ENCODE peak calls at places on chromosomes 12 and 14, in six cellular contexts. Q, G, R, A, T and X are unnamed samples.

GRCh38 chr12:110141389-110141788 is 17.2 kb downstream of the IFT81 start:
- DNase-seq in Q (peak; percentile 90), G (no peak), R (no peak), A (no peak), T (peak; percentile 78), X (no peak)

GRCh38 chr14:101796479-101796878 is 35.0 kb downstream of the PPP2R5C start:
- DNase-seq in Q (no peak), G (no peak), R (no peak), A (no peak), T (no peak), X (no peak)

GRCh38 chr12:124758266-124759200 is 105.1 kb downstream of the SCARB1 start:
- DNase-seq in Q (no peak), G (no peak), R (no peak), A (no peak), T (no peak), X (no peak)

GRCh38 chr14:63006515-63006914 is 38.7 kb downstream of the KCNH5 start:
- DNase-seq in Q (no peak), G (no peak), R (no peak), A (no peak), T (no peak), X (no peak)

GRCh38 chr14:70816525-70816924 is 7.2 kb upstream of the MAP3K9 start:
- DNase-seq in Q (no peak), G (no peak), R (no peak), A (no peak), T (no peak), X (no peak)

GRCh38 chr12:113439606-113440030 is 17.4 kb downstream of the SDSL start:
- DNase-seq in Q (no peak), G (peak; percentile 72), R (peak; percentile 85), A (no peak), T (no peak), X (peak; percentile 78)

GRCh38 chr14:85583311-85583710 is 53.4 kb downstream of the FLRT2 start:
- DNase-seq in Q (no peak), G (no peak), R (no peak), A (no peak), T (no peak), X (no peak)

GRCh38 chr14:22976620-22977433 is 5.5 kb downstream of the AJUBA start:
- DNase-seq in Q (no peak), G (no peak), R (no peak), A (peak; percentile 82), T (no peak), X (no peak)

GRCh38 chr14:84025258-84026012 is 1504.5 kb upstream of the FLRT2 start:
- DNase-seq in Q (no peak), G (peak; percentile 20), R (peak; percentile 26), A (no peak), T (peak; percentile 74), X (no peak)

GRCh38 chr12:85509857-85510256 is 229.8 kb downstream of the ALX1 start:
- DNase-seq in Q (no peak), G (no peak), R (no peak), A (no peak), T (no peak), X (no peak)

GRCh38 chr12:88188180-88188579 is 46.1 kb downstream of the TMTC3 start:
- DNase-seq in Q (no peak), G (no peak), R (no peak), A (no peak), T (no peak), X (no peak)

GRCh38 chr14:95374262-95374997 is 54.7 kb upstream of the CLMN start:
- DNase-seq in Q (no peak), G (no peak), R (no peak), A (no peak), T (no peak), X (no peak)

GRCh38 chr12:64895541-64895940 is 71.1 kb downstream of the TBC1D30 start:
- DNase-seq in Q (no peak), G (no peak), R (no peak), A (no peak), T (no peak), X (no peak)

GRCh38 chr12:2027379-2027778 is 23.1 kb upstream of the DCP1B start:
- DNase-seq in Q (no peak), G (no peak), R (no peak), A (no peak), T (no peak), X (no peak)

GRCh38 chr12:1583421-1584078 is 10.8 kb downstream of the FBXL14 start:
- DNase-seq in Q (peak; percentile 53), G (peak; percentile 78), R (peak; percentile 70), A (peak; percentile 80), T (no peak), X (peak; percentile 97)

GRCh38 chr14:32703246-32703645 is 235.4 kb upstream of the NPAS3 start:
- DNase-seq in Q (no peak), G (peak; percentile 60), R (no peak), A (no peak), T (no peak), X (no peak)

GRCh38 chr12:79251356-79251755 is 386.8 kb downstream of the SYT1 start:
- DNase-seq in Q (no peak), G (no peak), R (no peak), A (no peak), T (no peak), X (no peak)

GRCh38 chr14:55446127-55446736 is 5.8 kb upstream of the TBPL2 start:
- DNase-seq in Q (no peak), G (peak; percentile 85), R (peak; percentile 71), A (peak; percentile 93), T (no peak), X (peak; percentile 70)